ENCODE peak calls at places on chromosomes 12 and 14, in seven cellular contexts. L is activated T-cell treated with anti-CD3 and anti-CD28 coated beads, Interleukin-2, amount 50 U/mL, for 24 hours; K is lung; W is upper lobe of left lung; J is D341Med; Q is amygdala; Y is midbrain. E is an unnamed sample.
A peak's percentile ranks its signal among the peaks of the same experiment; 100 is the strongest.

GRCh38 chr14:104979758-104980591 is 1.8 kb upstream of the AHNAK2 start:
- DNase-seq in L (no peak), K (peak; percentile 76), W (peak; percentile 83), J (no peak), Q (no peak), Y (no peak), E (no peak)

GRCh38 chr12:32558941-32559340 is 120.2 kb upstream of the DNM1L start:
- DNase-seq in L (no peak), K (no peak), W (no peak), J (no peak), Q (no peak), Y (no peak), E (no peak)

GRCh38 chr12:26009593-26009992 is 51.1 kb downstream of the RASSF8 start:
- DNase-seq in L (no peak), K (no peak), W (no peak), J (no peak), Q (no peak), Y (no peak), E (no peak)

GRCh38 chr12:67758119-67758873 is 109.8 kb downstream of the DYRK2 start:
- DNase-seq in L (no peak), K (no peak), W (no peak), J (no peak), Q (no peak), Y (no peak), E (no peak)

GRCh38 chr12:79634957-79635471 is 55.8 kb downstream of the PAWR start:
- DNase-seq in L (no peak), K (no peak), W (no peak), J (no peak), Q (no peak), Y (no peak), E (no peak)

GRCh38 chr12:58420496-58420895 is 479.1 kb downstream of the ATP23 start:
- DNase-seq in L (no peak), K (no peak), W (no peak), J (no peak), Q (no peak), Y (no peak), E (no peak)

GRCh38 chr14:29536886-29537511 is 390.6 kb downstream of the PRKD1 start:
- DNase-seq in L (no peak), K (no peak), W (no peak), J (no peak), Q (no peak), Y (peak; percentile 7), E (no peak)

GRCh38 chr12:88298761-88299242 is 156.7 kb downstream of the TMTC3 start:
- DNase-seq in L (no peak), K (no peak), W (no peak), J (no peak), Q (no peak), Y (no peak), E (no peak)

GRCh38 chr12:15861404-15861803 is 20.8 kb upstream of the STRAP start:
- DNase-seq in L (no peak), K (no peak), W (no peak), J (no peak), Q (no peak), Y (no peak), E (no peak)

GRCh38 chr12:64912501-64912900 is 88.1 kb downstream of the TBC1D30 start:
- DNase-seq in L (no peak), K (no peak), W (no peak), J (no peak), Q (no peak), Y (no peak), E (no peak)

GRCh38 chr14:101357559-101358319 is 203.6 kb upstream of the DIO3 start:
- DNase-seq in L (no peak), K (no peak), W (no peak), J (no peak), Q (no peak), Y (no peak), E (no peak)

GRCh38 chr12:121595520-121595919 is 14.7 kb upstream of the KDM2B start:
- DNase-seq in L (no peak), K (no peak), W (no peak), J (no peak), Q (no peak), Y (no peak), E (no peak)

GRCh38 chr12:124531281-124531745 is 36.1 kb downstream of the NCOR2 start:
- DNase-seq in L (no peak), K (no peak), W (no peak), J (peak; percentile 82), Q (no peak), Y (no peak), E (no peak)

E was measured in activated T-helper 1 cell treated with anti-CD3 and anti-CD28 coated beads, Interleukin-2, amount 50 U/mL, for 16 hours.